ENCODE peak calls at places on chromosome 6, in eight cellular contexts. I is breast epithelium, R is heart right ventricle, U is psoas muscle, H is DND-41, M is cardiac muscle cell, Y is RWPE1, L is Peyer's patch. Q is an unnamed sample.

GRCh38 chr6:19492631-19493030 is 344.5 kb upstream of the ID4 start:
- DNase-seq in I (no peak), R (no peak), U (no peak), H (no peak), M (no peak), Y (no peak), L (no peak), Q (no peak)

GRCh38 chr6:73746776-73747175 is 50.8 kb downstream of the CD109 start:
- DNase-seq in I (no peak), R (no peak), U (no peak), H (no peak), M (peak), Y (no peak), L (no peak), Q (no peak)

GRCh38 chr6:125773387-125774341 is 17.1 kb upstream of the NCOA7 start:
- DNase-seq in I (no peak), R (no peak), U (no peak), H (no peak), M (no peak), Y (no peak), L (no peak), Q (no peak)

GRCh38 chr6:85464260-85464644 is 14.4 kb downstream of the NT5E start:
- DNase-seq in I (no peak), R (no peak), U (peak), H (no peak), M (peak), Y (peak), L (no peak), Q (no peak)

GRCh38 chr6:147109707-147110106 is 94.5 kb upstream of the STXBP5 start:
- DNase-seq in I (no peak), R (no peak), U (no peak), H (no peak), M (no peak), Y (no peak), L (no peak), Q (no peak)

GRCh38 chr6:79737172-79737571 is 106.0 kb downstream of the SH3BGRL2 start:
- DNase-seq in I (no peak), R (no peak), U (no peak), H (no peak), M (peak), Y (no peak), L (no peak), Q (no peak)

GRCh38 chr6:123804771-123805540 is 1.3 kb downstream of the NKAIN2 start:
- DNase-seq in I (no peak), R (no peak), U (no peak), H (no peak), M (no peak), Y (no peak), L (no peak), Q (no peak)

GRCh38 chr6:760982-761955 is 68.3 kb upstream of the EXOC2 start:
- DNase-seq in I (no peak), R (no peak), U (no peak), H (no peak), M (no peak), Y (no peak), L (no peak), Q (no peak)

GRCh38 chr6:108592371-108593337 is 31.9 kb downstream of the FOXO3 start:
- DNase-seq in I (peak), R (no peak), U (peak), H (peak), M (peak), Y (no peak), L (peak), Q (no peak)

GRCh38 chr6:129672345-129672691 is 37.7 kb downstream of the ARHGAP18 start:
- DNase-seq in I (no peak), R (no peak), U (no peak), H (no peak), M (peak), Y (no peak), L (no peak), Q (no peak)
- H3K27ac ChIP-seq in I (peak), R (peak), U (peak), H (peak), M (no peak), Y (peak), L (peak), Q (peak)

DNA sequence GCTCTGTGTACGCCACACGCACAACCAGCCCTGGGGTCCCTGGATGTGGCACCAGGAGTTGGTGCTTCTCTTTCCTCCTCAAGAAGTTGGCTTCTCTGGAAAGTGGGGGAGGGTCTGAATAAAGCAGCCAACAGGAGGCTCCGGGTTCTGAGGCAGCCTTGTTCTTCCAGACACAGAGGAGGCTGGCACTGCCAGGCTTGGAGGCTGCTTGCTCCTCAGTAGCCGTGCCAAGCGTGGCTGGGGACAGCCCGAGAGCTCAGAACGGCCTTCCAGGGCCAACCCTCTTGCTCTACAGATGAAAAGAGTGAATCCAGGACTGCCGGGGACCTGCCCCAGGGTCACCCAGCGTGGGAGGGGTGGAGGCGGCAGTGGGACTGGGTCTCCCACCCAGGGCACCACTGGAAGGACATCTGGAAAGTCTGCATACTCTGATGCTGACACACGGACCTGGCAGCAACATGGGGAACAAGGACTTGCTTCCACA is 70.4 kb downstream of the SLC22A23 start:
- DNase-seq in I (peak), R (no peak), U (no peak), H (no peak), M (no peak), Y (no peak), L (peak), Q (no peak)
- H3K27ac ChIP-seq in I (peak), R (no peak), U (no peak), H (no peak), M (no peak), Y (peak), L (peak), Q (no peak)

GRCh38 chr6:98828210-98828798 is 6.1 kb upstream of the POU3F2 start:
- DNase-seq in I (no peak), R (no peak), U (no peak), H (no peak), M (no peak), Y (no peak), L (no peak), Q (no peak)
- H3K27ac ChIP-seq in I (no peak), R (no peak), U (no peak), H (no peak), M (no peak), Y (no peak), L (no peak), Q (no peak)

GRCh38 chr6:30093951-30094350 is 18.4 kb upstream of the RNF39 start:
- DNase-seq in I (no peak), R (no peak), U (no peak), H (no peak), M (no peak), Y (no peak), L (no peak), Q (no peak)

GRCh38 chr6:30096829-30097228 is 16.1 kb downstream of the TRIM31 start:
- DNase-seq in I (no peak), R (no peak), U (no peak), H (no peak), M (no peak), Y (no peak), L (no peak), Q (no peak)

GRCh38 chr6:30092852-30093543 is 17.4 kb upstream of the RNF39 start:
- DNase-seq in I (no peak), R (no peak), U (no peak), H (no peak), M (no peak), Y (no peak), L (no peak), Q (no peak)

GRCh38 chr6:30087876-30088275 is 12.3 kb upstream of the RNF39 start:
- DNase-seq in I (no peak), R (no peak), U (no peak), H (no peak), M (no peak), Y (no peak), L (no peak), Q (no peak)

DNA sequence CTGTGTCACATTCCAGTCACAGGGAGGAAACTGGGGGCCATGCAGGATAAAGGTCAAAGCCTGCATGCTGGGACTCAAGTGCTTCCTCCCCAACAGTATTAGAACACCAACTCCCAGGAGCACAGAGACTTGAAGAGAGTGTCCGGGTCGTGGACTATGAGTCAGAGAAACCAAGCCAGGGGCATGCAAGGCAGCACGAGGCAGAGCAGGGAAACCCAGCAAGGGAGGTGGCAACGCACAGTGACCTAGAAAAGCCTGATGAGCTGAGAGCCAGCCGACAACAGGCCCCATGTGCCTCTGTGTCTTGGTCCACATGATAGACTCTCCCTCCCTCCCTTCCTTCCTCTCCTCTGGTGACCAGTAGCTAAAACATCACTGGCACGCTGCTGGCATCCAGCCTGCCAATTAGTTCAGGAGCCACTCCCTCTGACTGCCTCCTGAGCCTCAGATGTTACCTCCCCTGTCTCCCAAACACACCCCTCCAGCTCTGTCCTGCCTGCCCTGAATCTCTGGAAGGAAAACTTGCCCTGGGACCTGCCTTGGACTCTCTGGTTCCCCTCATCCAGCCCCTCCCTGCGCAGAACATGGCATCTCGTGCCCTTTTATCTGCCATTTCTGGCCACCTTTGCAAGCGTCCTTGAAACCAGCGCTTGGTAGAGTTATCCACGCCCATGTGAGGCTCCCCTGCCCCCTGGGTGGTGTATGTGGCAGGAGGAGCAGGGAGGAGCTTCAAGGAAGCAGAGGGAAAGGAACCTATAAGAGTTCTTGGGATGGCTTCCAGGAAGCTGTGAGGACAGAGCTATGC is 16.2 kb upstream of the RNF39 start:
- DNase-seq in I (peak), R (no peak), U (peak), H (no peak), M (peak), Y (peak), L (peak), Q (peak)
- H3K27ac ChIP-seq in I (peak), R (no peak), U (no peak), H (no peak), M (no peak), Y (peak), L (peak), Q (peak)

GRCh38 chr6:121592955-121593665 is 157.7 kb downstream of the GJA1 start:
- DNase-seq in I (no peak), R (no peak), U (no peak), H (no peak), M (peak), Y (no peak), L (no peak), Q (no peak)
- H3K27ac ChIP-seq in I (no peak), R (no peak), U (no peak), H (no peak), M (no peak), Y (no peak), L (peak), Q (no peak)

DNA sequence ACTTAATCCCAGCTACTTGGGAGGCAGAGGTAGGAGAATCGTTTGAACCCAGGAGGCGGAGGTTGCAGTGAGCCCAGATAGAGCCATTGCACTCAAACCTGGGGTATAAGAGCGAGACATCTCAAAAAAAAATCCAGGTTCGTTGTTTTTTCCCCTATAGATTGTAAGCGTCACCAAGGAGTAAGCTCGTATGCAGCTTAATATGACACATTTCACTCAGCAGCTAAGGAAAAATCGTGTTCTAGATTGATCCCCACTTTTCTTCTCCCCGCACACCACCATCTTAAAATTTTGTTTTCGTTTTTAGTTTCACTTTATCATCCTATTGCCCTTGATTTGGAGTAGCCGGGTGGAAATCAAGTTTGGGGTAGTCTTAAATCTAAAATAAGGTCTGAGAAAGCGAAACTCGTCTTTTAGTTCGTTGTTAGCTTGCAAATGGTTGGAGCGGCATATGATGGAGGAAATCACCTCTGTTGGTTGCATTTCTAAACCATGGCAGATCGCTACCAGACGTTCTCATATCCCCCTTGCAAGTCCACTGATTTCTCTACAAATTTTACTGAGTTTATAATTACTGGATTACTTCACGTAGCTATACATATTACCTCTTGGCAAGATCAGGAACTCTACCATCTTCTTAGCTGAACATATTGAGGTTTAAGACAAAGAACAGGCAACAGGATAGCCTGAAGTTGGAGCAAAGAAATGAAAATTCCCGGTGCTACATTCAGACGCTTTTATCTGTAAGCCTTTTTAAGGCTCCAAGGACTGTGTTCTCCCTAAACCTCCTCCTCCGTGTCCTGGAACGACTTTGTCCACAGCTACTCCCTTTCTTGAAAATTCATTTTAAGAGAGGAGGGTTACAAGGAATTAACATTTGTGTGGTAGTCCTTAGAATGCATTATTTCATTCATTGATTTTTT is 91.1 kb upstream of the BTN3A2 start:
- DNase-seq in I (no peak), R (no peak), U (no peak), H (peak), M (peak), Y (no peak), L (no peak), Q (no peak)
- H3K27ac ChIP-seq in I (peak), R (peak), U (peak), H (peak), M (peak), Y (peak), L (peak), Q (peak)

DNA sequence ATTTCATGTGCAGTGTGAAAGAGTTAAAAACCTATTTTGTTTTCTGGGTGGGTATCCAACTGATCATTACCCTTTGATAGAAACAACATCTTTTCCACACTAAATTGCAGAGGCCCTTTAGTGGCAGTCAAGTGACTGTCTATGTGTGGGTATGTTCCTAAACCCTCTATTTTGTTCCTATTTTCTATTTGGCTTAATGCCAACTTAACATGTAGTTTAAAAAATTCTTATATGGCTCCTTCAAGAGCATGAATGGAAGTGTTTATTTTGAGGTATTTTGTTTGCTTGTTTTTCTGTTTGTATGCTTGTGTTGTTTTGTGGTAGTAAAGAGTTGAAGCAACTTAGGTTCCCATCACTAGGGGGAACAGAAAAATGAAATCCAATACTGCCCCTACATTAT is 19.9 kb downstream of the TREM1 start:
- DNase-seq in I (no peak), R (no peak), U (no peak), H (no peak), M (no peak), Y (no peak), L (no peak), Q (no peak)
- H3K27ac ChIP-seq in I (no peak), R (no peak), U (no peak), H (no peak), M (no peak), Y (no peak), L (no peak), Q (no peak)

DNA sequence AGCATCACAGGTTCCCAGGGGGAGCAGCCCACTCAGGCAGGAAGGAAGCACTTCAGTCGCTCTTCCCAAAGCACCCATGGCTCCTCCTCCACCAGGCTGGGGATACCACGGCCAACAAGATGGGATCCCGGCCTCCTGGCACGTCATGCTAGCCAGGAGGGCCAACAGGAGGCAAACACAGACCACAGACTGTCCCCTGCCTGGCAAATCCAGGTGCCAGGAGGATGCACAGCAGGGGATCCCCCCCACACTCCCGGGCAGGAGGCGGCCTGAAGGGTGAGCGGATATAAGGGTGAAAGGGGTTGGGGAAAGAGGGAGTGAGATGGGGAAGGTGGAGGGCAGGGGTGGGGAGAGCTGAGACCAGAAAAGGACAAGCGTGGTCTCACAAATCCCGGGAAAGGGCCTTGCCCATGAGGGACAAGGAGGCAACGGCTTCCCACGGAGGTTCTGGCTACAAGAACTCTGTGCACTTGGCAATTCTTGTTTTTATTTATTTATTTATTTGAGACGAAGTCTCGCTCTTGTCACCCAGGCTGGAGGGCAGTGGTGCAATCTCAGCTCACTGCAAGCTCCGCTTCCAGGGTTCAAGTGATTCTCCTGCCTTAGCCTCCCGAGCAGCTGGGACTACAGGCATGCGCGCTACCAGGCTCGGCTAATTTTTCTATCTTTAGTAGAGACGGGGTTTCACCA is 7.2 kb downstream of the PXDC1 start:
- DNase-seq in I (no peak), R (no peak), U (no peak), H (no peak), M (peak), Y (no peak), L (peak), Q (no peak)
- H3K27ac ChIP-seq in I (peak), R (peak), U (peak), H (no peak), M (no peak), Y (peak), L (peak), Q (peak)

DNA sequence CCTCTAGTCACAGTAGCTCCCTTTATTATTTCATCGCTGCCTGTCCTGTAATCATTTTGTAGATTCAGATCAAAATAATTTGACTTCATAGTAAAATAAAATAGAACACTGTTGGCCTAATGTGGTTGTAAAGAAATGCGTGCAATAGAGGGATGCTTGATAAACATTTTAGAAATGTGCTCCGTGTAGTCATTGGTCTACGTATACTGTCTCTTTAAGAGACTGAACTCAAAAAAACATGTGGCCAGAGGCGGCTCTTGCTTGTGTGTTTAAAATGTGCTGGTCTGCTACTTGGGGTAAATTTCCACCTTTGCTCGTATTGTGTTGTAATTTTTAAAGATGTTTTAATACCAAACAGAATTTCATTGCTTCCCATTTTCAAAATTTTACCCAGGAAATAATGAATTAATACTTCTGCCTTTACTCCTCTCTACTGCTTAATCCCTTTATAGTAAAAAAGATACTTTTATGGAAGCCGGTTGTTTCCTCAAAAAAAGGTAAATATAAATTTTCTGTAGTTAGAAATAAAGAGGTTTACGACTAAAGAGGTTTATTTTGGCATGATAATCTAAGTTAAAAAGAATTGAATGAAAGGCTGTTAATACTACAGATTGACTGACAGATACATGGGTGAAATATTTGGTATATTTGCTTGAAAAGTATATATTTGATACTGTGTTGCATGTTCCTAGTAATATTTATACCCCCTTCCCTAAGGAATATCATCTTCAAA is 2.0 kb downstream of the LIN28B start:
- DNase-seq in I (no peak), R (no peak), U (no peak), H (peak), M (no peak), Y (no peak), L (no peak), Q (no peak)
- H3K27ac ChIP-seq in I (no peak), R (no peak), U (no peak), H (peak), M (peak), Y (no peak), L (no peak), Q (no peak)

DNA sequence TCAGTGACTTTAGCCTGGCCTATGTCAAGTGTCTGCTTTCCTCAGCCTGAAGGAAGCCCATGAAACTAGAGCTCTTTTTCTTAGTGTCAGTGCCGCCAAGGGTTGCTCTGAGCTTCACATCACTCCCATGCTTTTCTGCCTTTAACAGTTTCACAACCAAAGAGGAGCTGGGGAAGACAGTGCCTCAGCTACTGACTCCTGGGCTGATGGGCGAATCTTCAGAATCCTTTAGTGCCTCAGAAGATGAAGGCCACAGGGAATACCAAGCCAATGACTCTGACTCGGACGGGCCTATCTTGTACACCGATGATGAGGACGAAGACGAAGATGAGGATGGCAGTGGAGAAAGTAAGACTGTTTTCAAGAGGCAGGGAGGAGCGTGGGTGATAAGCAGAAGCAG is 71.0 kb upstream of the LTV1 start:
- DNase-seq in I (no peak), R (no peak), U (no peak), H (no peak), M (peak), Y (no peak), L (no peak), Q (no peak)
- H3K27ac ChIP-seq in I (peak), R (peak), U (no peak), H (no peak), M (no peak), Y (no peak), L (peak), Q (no peak)

Q was measured in left lung.